ENCODE peak calls at places on chromosomes 1 and 21, in nine cellular contexts. H is cardiac fibroblast; K is kidney epithelial cell; O is stimulated activated CD8-positive, alpha-beta memory T cell treated with anti-CD3 and anti-CD28 coated beads, Interleukin-2, amount 100 ng/mL, for 1 hour; I is left ventricle myocardium inferior; G is dermis microvascular lymphatic vessel endothelial cell; U is H1; W is SJCRH30; X is GM04503. N is an unnamed sample.

GRCh38 chr1:245685111-245685810 is 530.5 kb downstream of the KIF26B start:
- DNase-seq in H (no peak), K (no peak), O (no peak), I (no peak), G (no peak), U (no peak), W (no peak), X (no peak), N (no peak)

GRCh38 chr1:110196917-110197782 is 13.0 kb upstream of the KCNC4 start:
- DNase-seq in H (peak), K (no peak), O (no peak), I (no peak), G (peak), U (no peak), W (peak), X (no peak), N (peak)

GRCh38 chr1:116375884-116376733 is 3.1 kb downstream of the ATP1A1 start:
- DNase-seq in H (peak), K (peak), O (no peak), I (peak), G (peak), U (no peak), W (no peak), X (peak), N (peak)

GRCh38 chr1:18923721-18924610 is 21.6 kb upstream of the ALDH4A1 start:
- DNase-seq in H (peak), K (no peak), O (no peak), I (peak), G (peak), U (no peak), W (peak), X (no peak), N (no peak)

GRCh38 chr1:239718997-239719628 is 332.7 kb downstream of the CHRM3 start:
- DNase-seq in H (no peak), K (no peak), O (no peak), I (no peak), G (no peak), U (no peak), W (no peak), X (no peak), N (no peak)

GRCh38 chr1:231879296-231879695 is 252.7 kb downstream of the DISC1 start:
- DNase-seq in H (no peak), K (no peak), O (no peak), I (no peak), G (no peak), U (no peak), W (no peak), X (no peak), N (no peak)

GRCh38 chr1:216086678-216087077 is 336.6 kb downstream of the USH2A start:
- DNase-seq in H (no peak), K (no peak), O (no peak), I (no peak), G (no peak), U (no peak), W (no peak), X (no peak), N (no peak)

GRCh38 chr1:4627353-4627752 is 27.1 kb upstream of the AJAP1 start:
- DNase-seq in H (no peak), K (no peak), O (no peak), I (no peak), G (no peak), U (no peak), W (no peak), X (no peak), N (no peak)

GRCh38 chr1:35708179-35708891 is 10.3 kb downstream of the C1orf216 start:
- DNase-seq in H (no peak), K (no peak), O (no peak), I (no peak), G (no peak), U (no peak), W (peak), X (no peak), N (no peak)

GRCh38 chr1:40396420-40396819 is 22.9 kb downstream of the SMAP2 start:
- DNase-seq in H (no peak), K (no peak), O (no peak), I (no peak), G (no peak), U (no peak), W (no peak), X (no peak), N (no peak)

GRCh38 chr1:82013702-82014101 is 213.0 kb downstream of the ADGRL2 start:
- DNase-seq in H (no peak), K (no peak), O (no peak), I (no peak), G (no peak), U (no peak), W (no peak), X (no peak), N (no peak)

GRCh38 chr21:44872266-44872567 is 1.3 kb downstream of the PTTG1IP start:
- DNase-seq in H (no peak), K (no peak), O (no peak), I (no peak), G (no peak), U (no peak), W (no peak), X (no peak), N (no peak)

GRCh38 chr1:26169669-26170471 is at the start of gene ZNF593:
- DNase-seq in H (peak), K (peak), O (peak), I (peak), G (peak), U (peak), W (peak), X (peak), N (peak)

GRCh38 chr1:178961331-178961730 is 64.4 kb upstream of the FAM20B start:
- DNase-seq in H (no peak), K (no peak), O (no peak), I (no peak), G (no peak), U (no peak), W (no peak), X (no peak), N (no peak)

GRCh38 chr1:79041666-79042065 is 35.1 kb upstream of the ADGRL4 start:
- DNase-seq in H (no peak), K (no peak), O (no peak), I (no peak), G (peak), U (no peak), W (no peak), X (no peak), N (no peak)

GRCh38 chr1:197312163-197312562 is 44.1 kb downstream of the CRB1 start:
- DNase-seq in H (no peak), K (no peak), O (no peak), I (no peak), G (no peak), U (no peak), W (no peak), X (no peak), N (no peak)

GRCh38 chr1:53361541-53361961 is 33.7 kb upstream of the LRP8 start:
- DNase-seq in H (no peak), K (no peak), O (no peak), I (no peak), G (no peak), U (no peak), W (no peak), X (no peak), N (no peak)

GRCh38 chr1:23483327-23484252 is at the start of gene ASAP3:
- DNase-seq in H (peak), K (no peak), O (no peak), I (peak), G (peak), U (peak), W (peak), X (no peak), N (no peak)

GRCh38 chr1:8284167-8284566 is 33.7 kb upstream of the SLC45A1 start:
- DNase-seq in H (peak), K (no peak), O (no peak), I (no peak), G (no peak), U (no peak), W (no peak), X (no peak), N (no peak)

GRCh38 chr21:40841524-40842196 is 5.3 kb downstream of the DSCAM start:
- DNase-seq in H (no peak), K (peak), O (no peak), I (peak), G (no peak), U (peak), W (no peak), X (no peak), N (no peak)

GRCh38 chr1:244957525-244957924 is 93.2 kb upstream of the HNRNPU start:
- DNase-seq in H (no peak), K (no peak), O (no peak), I (no peak), G (peak), U (no peak), W (no peak), X (no peak), N (no peak)